ENCODE peak calls at places on chromosomes 3 and 15, in eight cellular contexts. Y is cardiac muscle cell; I is neural progenitor cell; R is type B pancreatic cell; G is GF-D8; L is choroid plexus epithelial cell; A is stimulated activated CD8-positive, alpha-beta memory T cell treated with anti-CD3 and anti-CD28 coated beads, Interleukin-2, amount 100 ng/mL, for 1 hour; S is GM12865. D is an unnamed sample.
A peak's percentile ranks its signal among the peaks of the same experiment; 100 is the strongest.

GRCh38 chr3:56197991-56198390 is 270.3 kb downstream of the ERC2 start:
- DNase-seq in Y (no peak), I (no peak), R (no peak), G (no peak), L (peak; percentile 4), A (no peak), S (no peak), D (no peak)

GRCh38 chr3:186722457-186722856 is 5.3 kb downstream of the KNG1 start:
- DNase-seq in Y (peak; percentile 12), I (peak; percentile 16), R (no peak), G (no peak), L (no peak), A (no peak), S (no peak), D (no peak)

GRCh38 chr15:69782155-69782658 is 315.5 kb downstream of the TLE3 start:
- DNase-seq in Y (no peak), I (no peak), R (no peak), G (no peak), L (no peak), A (no peak), S (no peak), D (no peak)

GRCh38 chr3:22594990-22595389 is 608.1 kb upstream of the UBE2E2 start:
- DNase-seq in Y (no peak), I (no peak), R (no peak), G (no peak), L (no peak), A (no peak), S (no peak), D (no peak)

GRCh38 chr3:152400912-152401311 is 132.2 kb downstream of the MBNL1 start:
- DNase-seq in Y (no peak), I (no peak), R (no peak), G (no peak), L (peak; percentile 45), A (no peak), S (no peak), D (no peak)

GRCh38 chr3:44120721-44121582 is 120.7 kb upstream of the TOPAZ1 start:
- DNase-seq in Y (peak; percentile 3), I (no peak), R (no peak), G (no peak), L (no peak), A (no peak), S (no peak), D (no peak)

GRCh38 chr15:41512512-41513281 is 930 bp downstream of the LTK start:
- DNase-seq in Y (no peak), I (peak; percentile 28), R (no peak), G (no peak), L (no peak), A (no peak), S (peak; percentile 44), D (peak; percentile 32)

GRCh38 chr3:196684548-196685407 is 27.3 kb downstream of the CEP19 start:
- DNase-seq in Y (peak; percentile 73), I (peak; percentile 70), R (no peak), G (peak; percentile 76), L (peak; percentile 69), A (peak; percentile 43), S (peak; percentile 92), D (no peak)

GRCh38 chr3:128360705-128361271 is 105.9 kb downstream of the DNAJB8 start:
- DNase-seq in Y (no peak), I (no peak), R (no peak), G (no peak), L (peak; percentile 56), A (no peak), S (no peak), D (no peak)

GRCh38 chr15:85112997-85113396 is 131.3 kb downstream of the PDE8A start:
- DNase-seq in Y (no peak), I (no peak), R (no peak), G (no peak), L (no peak), A (no peak), S (no peak), D (no peak)

GRCh38 chr15:99054025-99054387 is 46.4 kb upstream of the PGPEP1L start:
- DNase-seq in Y (no peak), I (no peak), R (no peak), G (no peak), L (no peak), A (no peak), S (no peak), D (no peak)

GRCh38 chr15:39172380-39173281 is 408.2 kb upstream of the THBS1 start:
- DNase-seq in Y (peak; percentile 74), I (peak; percentile 12), R (no peak), G (no peak), L (peak; percentile 80), A (no peak), S (peak; percentile 66), D (peak; percentile 30)

GRCh38 chr3:13281657-13282527 is 138.2 kb downstream of the NUP210 start:
- DNase-seq in Y (peak; percentile 20), I (peak; percentile 63), R (no peak), G (no peak), L (no peak), A (no peak), S (no peak), D (peak; percentile 78)

GRCh38 chr15:98746756-98747155 is 98.4 kb downstream of the IGF1R start:
- DNase-seq in Y (no peak), I (no peak), R (no peak), G (no peak), L (no peak), A (no peak), S (no peak), D (no peak)